ENCODE peak calls at places on chromosomes 3 and 15, in seven cellular contexts. One of them, this sample, is unnamed.
A peak's percentile ranks its signal among the peaks of the same experiment; 100 is the strongest.

GRCh38 chr3:183158113-183158512 is 4.4 kb downstream of the LAMP3 start:
- DNase-seq in aorta: no peak
- DNase-seq in body of pancreas: no peak
- DNase-seq in islet precursor cell: no peak
- DNase-seq in choroid plexus epithelial cell: no peak
- DNase-seq in stimulated activated CD4-positive, alpha-beta T cell treated with anti-CD3 and anti-CD28 coated beads, Interleukin-12 subunit alpha, Interleukin-12 subunit beta, amount 100 ng/mL, for 4 hours: no peak
- DNase-seq in MCF 10A: no peak
- DNase-seq in this sample: no peak

GRCh38 chr3:188272481-188273372 is 118.8 kb downstream of the LPP start:
- DNase-seq in aorta: no peak
- DNase-seq in body of pancreas: no peak
- DNase-seq in islet precursor cell: no peak
- DNase-seq in choroid plexus epithelial cell: peak; percentile 90
- DNase-seq in stimulated activated CD4-positive, alpha-beta T cell treated with anti-CD3 and anti-CD28 coated beads, Interleukin-12 subunit alpha, Interleukin-12 subunit beta, amount 100 ng/mL, for 4 hours: no peak
- DNase-seq in MCF 10A: peak; percentile 57
- DNase-seq in this sample: peak; percentile 96

GRCh38 chr3:133644768-133645167 is 17.0 kb downstream of the TOPBP1 start:
- DNase-seq in aorta: no peak
- DNase-seq in body of pancreas: no peak
- DNase-seq in islet precursor cell: no peak
- DNase-seq in choroid plexus epithelial cell: peak; percentile 94
- DNase-seq in stimulated activated CD4-positive, alpha-beta T cell treated with anti-CD3 and anti-CD28 coated beads, Interleukin-12 subunit alpha, Interleukin-12 subunit beta, amount 100 ng/mL, for 4 hours: no peak
- DNase-seq in MCF 10A: peak; percentile 73
- DNase-seq in this sample: peak; percentile 84

GRCh38 chr3:21043139-21043538 is 707.9 kb downstream of the ZNF385D start:
- DNase-seq in aorta: no peak
- DNase-seq in body of pancreas: no peak
- DNase-seq in islet precursor cell: no peak
- DNase-seq in choroid plexus epithelial cell: no peak
- DNase-seq in stimulated activated CD4-positive, alpha-beta T cell treated with anti-CD3 and anti-CD28 coated beads, Interleukin-12 subunit alpha, Interleukin-12 subunit beta, amount 100 ng/mL, for 4 hours: no peak
- DNase-seq in MCF 10A: no peak
- DNase-seq in this sample: no peak

GRCh38 chr3:78368576-78369345 is 1328.9 kb downstream of the ROBO2 start:
- DNase-seq in aorta: no peak
- DNase-seq in body of pancreas: no peak
- DNase-seq in islet precursor cell: no peak
- DNase-seq in choroid plexus epithelial cell: no peak
- DNase-seq in stimulated activated CD4-positive, alpha-beta T cell treated with anti-CD3 and anti-CD28 coated beads, Interleukin-12 subunit alpha, Interleukin-12 subunit beta, amount 100 ng/mL, for 4 hours: no peak
- DNase-seq in MCF 10A: peak; percentile 54
- DNase-seq in this sample: no peak

GRCh38 chr15:68589783-68590710 is 11.3 kb downstream of the CORO2B start:
- DNase-seq in aorta: no peak
- DNase-seq in body of pancreas: no peak
- DNase-seq in islet precursor cell: no peak
- DNase-seq in choroid plexus epithelial cell: no peak
- DNase-seq in stimulated activated CD4-positive, alpha-beta T cell treated with anti-CD3 and anti-CD28 coated beads, Interleukin-12 subunit alpha, Interleukin-12 subunit beta, amount 100 ng/mL, for 4 hours: no peak
- DNase-seq in MCF 10A: no peak
- DNase-seq in this sample: no peak

GRCh38 chr3:71219744-71220638 is 363.5 kb downstream of the FOXP1 start:
- DNase-seq in aorta: no peak
- DNase-seq in body of pancreas: no peak
- DNase-seq in islet precursor cell: no peak
- DNase-seq in choroid plexus epithelial cell: no peak
- DNase-seq in stimulated activated CD4-positive, alpha-beta T cell treated with anti-CD3 and anti-CD28 coated beads, Interleukin-12 subunit alpha, Interleukin-12 subunit beta, amount 100 ng/mL, for 4 hours: peak; percentile 39
- DNase-seq in MCF 10A: no peak
- DNase-seq in this sample: no peak

GRCh38 chr15:52252781-52253180 is 42.8 kb downstream of the MYO5C start:
- DNase-seq in aorta: no peak
- DNase-seq in body of pancreas: no peak
- DNase-seq in islet precursor cell: peak; percentile 32
- DNase-seq in choroid plexus epithelial cell: peak; percentile 95
- DNase-seq in stimulated activated CD4-positive, alpha-beta T cell treated with anti-CD3 and anti-CD28 coated beads, Interleukin-12 subunit alpha, Interleukin-12 subunit beta, amount 100 ng/mL, for 4 hours: no peak
- DNase-seq in MCF 10A: peak; percentile 90
- DNase-seq in this sample: peak; percentile 95

GRCh38 chr3:114711321-114711891 is 417.6 kb downstream of the TIGIT start:
- DNase-seq in aorta: no peak
- DNase-seq in body of pancreas: no peak
- DNase-seq in islet precursor cell: no peak
- DNase-seq in choroid plexus epithelial cell: no peak
- DNase-seq in stimulated activated CD4-positive, alpha-beta T cell treated with anti-CD3 and anti-CD28 coated beads, Interleukin-12 subunit alpha, Interleukin-12 subunit beta, amount 100 ng/mL, for 4 hours: no peak
- DNase-seq in MCF 10A: no peak
- DNase-seq in this sample: no peak

GRCh38 chr3:86867990-86868389 is 123.0 kb downstream of the VGLL3 start:
- DNase-seq in aorta: no peak
- DNase-seq in body of pancreas: no peak
- DNase-seq in islet precursor cell: no peak
- DNase-seq in choroid plexus epithelial cell: peak; percentile 75
- DNase-seq in stimulated activated CD4-positive, alpha-beta T cell treated with anti-CD3 and anti-CD28 coated beads, Interleukin-12 subunit alpha, Interleukin-12 subunit beta, amount 100 ng/mL, for 4 hours: no peak
- DNase-seq in MCF 10A: no peak
- DNase-seq in this sample: no peak

This sample was measured in mesenchymal stem cell.